ENCODE peak calls at places on chromosomes 1 and 21, in four cellular contexts. E, C, N and F are unnamed samples.

GRCh38 chr1:221439008-221439733 is 302.7 kb downstream of the DUSP10 start:
- DNase-seq in E (no peak), C (no peak), N (peak; percentile 15), F (no peak)

GRCh38 chr1:214537219-214537618 is 14.2 kb downstream of the PTPN14 start:
- DNase-seq in E (no peak), C (no peak), N (no peak), F (no peak)

GRCh38 chr1:59967141-59967697 is 40.6 kb upstream of the CYP2J2 start:
- DNase-seq in E (no peak), C (no peak), N (no peak), F (no peak)

GRCh38 chr1:173997796-173998195 is 24.4 kb downstream of the RC3H1 start:
- DNase-seq in E (no peak), C (no peak), N (no peak), F (no peak)

GRCh38 chr1:156838972-156839371 is 19.9 kb downstream of the INSRR start:
- DNase-seq in E (no peak), C (peak; percentile 45), N (peak; percentile 30), F (no peak)

GRCh38 chr1:232795497-232796068 is 9.6 kb upstream of the MAP10 start:
- DNase-seq in E (no peak), C (no peak), N (no peak), F (no peak)

GRCh38 chr1:2204384-2205190 is 10.0 kb upstream of the FAAP20 start:
- DNase-seq in E (peak; percentile 86), C (no peak), N (no peak), F (no peak)

GRCh38 chr1:101366513-101367215 is 129.8 kb downstream of the S1PR1 start:
- DNase-seq in E (no peak), C (no peak), N (no peak), F (no peak)

GRCh38 chr21:29218749-29219148 is 80.0 kb upstream of the BACH1 start:
- DNase-seq in E (no peak), C (no peak), N (no peak), F (no peak)

GRCh38 chr21:22076471-22076870 is 1078.3 kb downstream of the NCAM2 start:
- DNase-seq in E (no peak), C (no peak), N (no peak), F (no peak)

GRCh38 chr1:51734899-51735745 is 118.2 kb downstream of the OSBPL9 start:
- DNase-seq in E (no peak), C (no peak), N (no peak), F (no peak)

GRCh38 chr1:181798191-181798926 is 263.2 kb downstream of the ZNF648 start:
- DNase-seq in E (no peak), C (no peak), N (no peak), F (no peak)

GRCh38 chr1:20141001-20141400 is 1.9 kb downstream of the PLA2G2F start:
- DNase-seq in E (no peak), C (no peak), N (no peak), F (no peak)

GRCh38 chr1:17612831-17613230 is 73.3 kb downstream of the ARHGEF10L start:
- DNase-seq in E (no peak), C (no peak), N (no peak), F (no peak)

GRCh38 chr1:179828554-179829110 is 49.0 kb downstream of the TOR1AIP2 start:
- DNase-seq in E (no peak), C (no peak), N (no peak), F (no peak)

GRCh38 chr1:208565761-208566440 is 321.7 kb upstream of the PLXNA2 start:
- DNase-seq in E (no peak), C (no peak), N (no peak), F (no peak)

GRCh38 chr1:240092301-240093119 is 827 bp downstream of the FMN2 start:
- DNase-seq in E (no peak), C (no peak), N (no peak), F (no peak)

GRCh38 chr1:243345205-243345604 is 89.4 kb downstream of the SDCCAG8 start:
- DNase-seq in E (no peak), C (no peak), N (no peak), F (no peak)

GRCh38 chr1:25106352-25106751 is 126.0 kb downstream of the SYF2 start:
- DNase-seq in E (no peak), C (no peak), N (no peak), F (no peak)

GRCh38 chr1:199272107-199272506 is 633.3 kb downstream of the PTPRC start:
- DNase-seq in E (no peak), C (no peak), N (no peak), F (no peak)

GRCh38 chr21:29639366-29640232 is 300.2 kb downstream of the GRIK1 start:
- DNase-seq in E (no peak), C (peak; percentile 11), N (no peak), F (no peak)

GRCh38 chr1:206895837-206896242 is 1.4 kb upstream of the IL24 start:
- DNase-seq in E (no peak), C (no peak), N (no peak), F (no peak)

GRCh38 chr1:153963850-153964331 is 554 bp upstream of the SLC39A1 start:
- DNase-seq in E (no peak), C (no peak), N (no peak), F (no peak)

GRCh38 chr1:221891708-221892107 is 149.8 kb upstream of the DUSP10 start:
- DNase-seq in E (no peak), C (no peak), N (no peak), F (no peak)

GRCh38 chr1:151705739-151706463 is 10.7 kb downstream of the CELF3 start:
- DNase-seq in E (no peak), C (peak; percentile 34), N (no peak), F (no peak)

GRCh38 chr1:72827285-72827684 is 544.9 kb upstream of the NEGR1 start:
- DNase-seq in E (no peak), C (no peak), N (no peak), F (no peak)

GRCh38 chr1:211677659-211678058 is 2.2 kb upstream of the NEK2 start:
- DNase-seq in E (no peak), C (peak; percentile 84), N (no peak), F (no peak)

GRCh38 chr1:230867119-230867902 is 1.0 kb downstream of the C1orf198 start:
- DNase-seq in E (no peak), C (peak; percentile 22), N (no peak), F (no peak)

GRCh38 chr21:35853321-35853922 is 206.9 kb downstream of the SETD4 start:
- DNase-seq in E (no peak), C (no peak), N (no peak), F (no peak)

GRCh38 chr1:59310527-59310926 is 13.6 kb downstream of the FGGY start:
- DNase-seq in E (no peak), C (no peak), N (no peak), F (no peak)

GRCh38 chr1:244239261-244239770 is 188.2 kb downstream of the ZBTB18 start:
- DNase-seq in E (no peak), C (no peak), N (no peak), F (no peak)

GRCh38 chr1:115429242-115429641 is 91.2 kb upstream of the NGF start:
- DNase-seq in E (no peak), C (no peak), N (no peak), F (no peak)

GRCh38 chr1:17148950-17149608 is 29.8 kb upstream of the PADI2 start:
- DNase-seq in E (no peak), C (no peak), N (no peak), F (no peak)

GRCh38 chr1:211788626-211789025 is 41.9 kb downstream of the LPGAT1 start:
- DNase-seq in E (no peak), C (no peak), N (no peak), F (no peak)

DNA sequence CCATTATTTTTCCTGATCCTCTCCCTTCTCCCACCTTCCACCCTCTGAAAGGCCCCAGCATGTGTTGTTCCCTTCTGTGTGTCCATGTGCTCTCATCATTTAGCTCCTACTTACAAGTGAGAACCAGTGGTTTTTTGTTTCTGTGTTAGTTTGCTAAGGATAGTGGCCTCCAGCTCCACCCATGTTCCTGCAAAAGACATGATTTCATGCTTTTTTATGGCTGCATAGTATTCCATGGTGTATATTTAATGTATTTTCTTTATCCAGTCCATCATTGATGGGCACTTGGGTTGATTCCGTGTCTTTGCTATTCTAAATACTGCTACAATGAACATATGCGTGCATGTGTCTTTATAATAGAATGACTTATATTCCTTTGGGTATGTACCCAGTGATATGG is 89.4 kb upstream of the C1orf174 start:
- DNase-seq in E (no peak), C (no peak), N (no peak), F (no peak)
- H3K9me3 ChIP-seq in E (no peaks in the 10 kb centered on the region), C (peaks cover 6% of the 10 kb centered on the region), N (no peaks in the 10 kb centered on the region), F (no peaks in the 10 kb centered on the region)

GRCh38 chr1:49200738-49201137 is 424.0 kb upstream of the BEND5 start:
- DNase-seq in E (no peak), C (no peak), N (no peak), F (no peak)
- H3K9me3 ChIP-seq in E (no peaks in the 10 kb centered on the region), C (no peaks in the 10 kb centered on the region), N (no peaks in the 10 kb centered on the region), F (peaks cover 2% of the 10 kb centered on the region)

GRCh38 chr1:80050085-80050484 is 1043.6 kb upstream of the ADGRL4 start:
- DNase-seq in E (no peak), C (no peak), N (no peak), F (no peak)

GRCh38 chr1:80054129-80054528 is 1047.6 kb upstream of the ADGRL4 start:
- DNase-seq in E (no peak), C (no peak), N (no peak), F (no peak)

GRCh38 chr1:80056179-80056578 is 1049.6 kb upstream of the ADGRL4 start:
- DNase-seq in E (no peak), C (no peak), N (no peak), F (no peak)

GRCh38 chr1:80050523-80050922 is 1044.0 kb upstream of the ADGRL4 start:
- DNase-seq in E (no peak), C (no peak), N (no peak), F (no peak)

DNA sequence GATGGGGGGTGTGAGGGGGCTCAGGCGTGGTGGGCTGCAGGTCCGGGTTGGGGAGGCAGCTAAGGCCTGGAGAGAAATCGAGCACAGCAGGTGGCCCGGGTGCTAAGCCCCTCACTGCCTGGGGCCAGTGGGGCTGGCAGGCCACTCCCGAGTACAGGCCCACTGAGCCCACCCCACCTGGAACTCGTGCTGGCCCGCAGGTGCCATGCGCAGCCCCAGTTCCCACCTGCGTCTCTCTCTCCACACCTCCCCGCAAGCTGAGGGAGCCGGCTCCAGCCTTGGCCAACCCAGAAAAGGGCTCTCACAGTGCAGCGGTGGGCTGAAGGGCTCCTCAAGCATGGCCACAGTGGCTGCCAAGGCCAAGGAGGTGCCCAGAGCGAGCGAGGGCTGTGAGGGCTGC is 1047.1 kb upstream of the ADGRL4 start:
- DNase-seq in E (no peak), C (no peak), N (no peak), F (no peak)
- H3K9me3 ChIP-seq in E (no peaks in the 10 kb centered on the region), C (no peaks in the 10 kb centered on the region), N (no peaks in the 10 kb centered on the region), F (no peaks in the 10 kb centered on the region)

GRCh38 chr1:66383168-66383567 is 150.8 kb upstream of the SGIP1 start:
- DNase-seq in E (no peak), C (peak; percentile 86), N (no peak), F (no peak)

GRCh38 chr1:66384258-66384657 is 149.7 kb upstream of the SGIP1 start:
- DNase-seq in E (no peak), C (no peak), N (no peak), F (no peak)

GRCh38 chr1:66388918-66389317 is 145.0 kb upstream of the SGIP1 start:
- DNase-seq in E (no peak), C (no peak), N (no peak), F (no peak)

GRCh38 chr1:66383602-66384001 is 150.4 kb upstream of the SGIP1 start:
- DNase-seq in E (no peak), C (no peak), N (no peak), F (no peak)

DNA sequence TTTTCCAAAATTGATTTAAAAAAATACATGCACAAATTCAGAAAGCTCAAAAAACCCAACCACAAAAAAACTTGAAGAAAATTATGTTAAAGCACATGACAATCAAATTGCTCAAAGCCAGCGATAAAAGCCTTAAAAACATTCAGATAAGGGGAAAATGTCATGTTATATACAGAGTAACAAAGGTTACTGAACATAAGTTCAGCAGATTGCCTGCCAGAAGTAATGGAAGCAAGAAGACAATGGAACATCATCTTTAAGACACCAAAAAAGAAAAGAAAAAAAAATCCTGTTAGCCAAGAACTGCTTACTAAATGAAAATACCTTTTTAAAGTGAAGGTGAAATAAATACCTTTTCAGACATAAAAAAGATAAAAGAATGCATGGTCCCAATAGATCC is 147.2 kb upstream of the SGIP1 start:
- DNase-seq in E (no peak), C (peak; percentile 48), N (no peak), F (no peak)
- H3K9me3 ChIP-seq in E (peaks cover 7% of the 10 kb centered on the region), C (peaks cover 85% of the 10 kb centered on the region), N (no peaks in the 10 kb centered on the region), F (no peaks in the 10 kb centered on the region)